ENCODE peak calls at places on chromosomes 5 and 9, in nine cellular contexts. One of them, this sample, is unnamed.

GRCh38 chr5:15320896-15321295 is 179.1 kb upstream of the FBXL7 start:
- DNase-seq in NCI-H146: no peak
- DNase-seq in lower leg skin: no peak
- DNase-seq in AG08396: no peak
- DNase-seq in hippocampal formation: peak; percentile 41
- DNase-seq in T-helper 17 cell: no peak
- DNase-seq in Calu3: no peak
- DNase-seq in astrocyte of the cerebellum: no peak
- DNase-seq in CD8-positive, alpha-beta memory T cell: no peak
- DNase-seq in this sample: no peak

GRCh38 chr9:113707953-113708695 is 168.0 kb upstream of the ZNF618 start:
- DNase-seq in NCI-H146: no peak
- DNase-seq in lower leg skin: no peak
- DNase-seq in AG08396: no peak
- DNase-seq in hippocampal formation: no peak
- DNase-seq in T-helper 17 cell: no peak
- DNase-seq in Calu3: no peak
- DNase-seq in astrocyte of the cerebellum: no peak
- DNase-seq in CD8-positive, alpha-beta memory T cell: no peak
- DNase-seq in this sample: no peak

GRCh38 chr5:9354336-9355081 is 191.4 kb downstream of the SEMA5A start:
- DNase-seq in NCI-H146: no peak
- DNase-seq in lower leg skin: no peak
- DNase-seq in AG08396: no peak
- DNase-seq in hippocampal formation: no peak
- DNase-seq in T-helper 17 cell: no peak
- DNase-seq in Calu3: no peak
- DNase-seq in astrocyte of the cerebellum: no peak
- DNase-seq in CD8-positive, alpha-beta memory T cell: no peak
- DNase-seq in this sample: no peak

GRCh38 chr9:76638001-76638400 is 126.2 kb upstream of the PCA3 start:
- DNase-seq in NCI-H146: no peak
- DNase-seq in lower leg skin: no peak
- DNase-seq in AG08396: no peak
- DNase-seq in hippocampal formation: no peak
- DNase-seq in T-helper 17 cell: no peak
- DNase-seq in Calu3: no peak
- DNase-seq in astrocyte of the cerebellum: no peak
- DNase-seq in CD8-positive, alpha-beta memory T cell: no peak
- DNase-seq in this sample: no peak

GRCh38 chr9:18798106-18798505 is 234.9 kb downstream of the SAXO1 start:
- DNase-seq in NCI-H146: no peak
- DNase-seq in lower leg skin: no peak
- DNase-seq in AG08396: no peak
- DNase-seq in hippocampal formation: no peak
- DNase-seq in T-helper 17 cell: no peak
- DNase-seq in Calu3: no peak
- DNase-seq in astrocyte of the cerebellum: no peak
- DNase-seq in CD8-positive, alpha-beta memory T cell: no peak
- DNase-seq in this sample: peak; percentile 26

GRCh38 chr5:54446169-54446786 is 9.2 kb upstream of the HSPB3 start:
- DNase-seq in NCI-H146: no peak
- DNase-seq in lower leg skin: no peak
- DNase-seq in AG08396: no peak
- DNase-seq in hippocampal formation: no peak
- DNase-seq in T-helper 17 cell: no peak
- DNase-seq in Calu3: no peak
- DNase-seq in astrocyte of the cerebellum: no peak
- DNase-seq in CD8-positive, alpha-beta memory T cell: no peak
- DNase-seq in this sample: peak; percentile 17

GRCh38 chr5:43560128-43560527 is 3.3 kb upstream of the PAIP1 start:
- DNase-seq in NCI-H146: no peak
- DNase-seq in lower leg skin: no peak
- DNase-seq in AG08396: no peak
- DNase-seq in hippocampal formation: no peak
- DNase-seq in T-helper 17 cell: no peak
- DNase-seq in Calu3: peak; percentile 2
- DNase-seq in astrocyte of the cerebellum: no peak
- DNase-seq in CD8-positive, alpha-beta memory T cell: no peak
- DNase-seq in this sample: no peak

GRCh38 chr5:73312146-73312871 is 136.3 kb downstream of the FOXD1 start:
- DNase-seq in NCI-H146: no peak
- DNase-seq in lower leg skin: no peak
- DNase-seq in AG08396: peak; percentile 53
- DNase-seq in hippocampal formation: no peak
- DNase-seq in T-helper 17 cell: no peak
- DNase-seq in Calu3: no peak
- DNase-seq in astrocyte of the cerebellum: peak; percentile 97
- DNase-seq in CD8-positive, alpha-beta memory T cell: peak; percentile 31
- DNase-seq in this sample: peak; percentile 64

GRCh38 chr5:138557677-138558076 is 14.6 kb upstream of the ETF1 start:
- DNase-seq in NCI-H146: no peak
- DNase-seq in lower leg skin: no peak
- DNase-seq in AG08396: no peak
- DNase-seq in hippocampal formation: no peak
- DNase-seq in T-helper 17 cell: no peak
- DNase-seq in Calu3: no peak
- DNase-seq in astrocyte of the cerebellum: no peak
- DNase-seq in CD8-positive, alpha-beta memory T cell: no peak
- DNase-seq in this sample: no peak

GRCh38 chr9:26033346-26033745 is 355.1 kb upstream of the TUSC1 start:
- DNase-seq in NCI-H146: no peak
- DNase-seq in lower leg skin: no peak
- DNase-seq in AG08396: no peak
- DNase-seq in hippocampal formation: no peak
- DNase-seq in T-helper 17 cell: no peak
- DNase-seq in Calu3: no peak
- DNase-seq in astrocyte of the cerebellum: peak; percentile 34
- DNase-seq in CD8-positive, alpha-beta memory T cell: no peak
- DNase-seq in this sample: no peak

GRCh38 chr9:99296375-99296951 is 74.4 kb downstream of the SEC61B start:
- DNase-seq in NCI-H146: peak; percentile 72
- DNase-seq in lower leg skin: no peak
- DNase-seq in AG08396: peak; percentile 34
- DNase-seq in hippocampal formation: peak; percentile 5
- DNase-seq in T-helper 17 cell: no peak
- DNase-seq in Calu3: no peak
- DNase-seq in astrocyte of the cerebellum: no peak
- DNase-seq in CD8-positive, alpha-beta memory T cell: peak; percentile 10
- DNase-seq in this sample: no peak

GRCh38 chr9:135889564-135890189 is 17.7 kb downstream of the CAMSAP1 start:
- DNase-seq in NCI-H146: no peak
- DNase-seq in lower leg skin: no peak
- DNase-seq in AG08396: no peak
- DNase-seq in hippocampal formation: no peak
- DNase-seq in T-helper 17 cell: no peak
- DNase-seq in Calu3: no peak
- DNase-seq in astrocyte of the cerebellum: no peak
- DNase-seq in CD8-positive, alpha-beta memory T cell: no peak
- DNase-seq in this sample: no peak